ENCODE peak calls at places on chromosomes 7 and 10, in six cellular contexts. E is progenitor cell of endocrine pancreas; C is H1; P is stimulated activated naive CD8-positive, alpha-beta T cell treated with anti-CD3 and anti-CD28 coated beads, Interleukin-15, Interleukin-2, amounts not matched to agents 100 U/mL and 50 U/mL, for 24 hours; L is suprapubic skin; U is stimulated activated CD4-positive, alpha-beta T cell treated with anti-CD3 and anti-CD28 coated beads, TNF-alpha, amount 100 ng/mL, for 24 hours. F is an unnamed sample.

GRCh38 chr10:122379537-122379936 is 5.0 kb downstream of the PLEKHA1 start:
- DNase-seq in E (no peak), C (no peak), P (no peak), L (no peak), U (no peak), F (no peak)

GRCh38 chr7:128053991-128054390 is 22.8 kb upstream of the LRRC4 start:
- DNase-seq in E (no peak), C (no peak), P (no peak), L (no peak), U (no peak), F (no peak)

GRCh38 chr7:104956753-104957450 is 57.1 kb upstream of the KMT2E start:
- DNase-seq in E (no peak), C (no peak), P (peak; percentile 42), L (no peak), U (no peak), F (no peak)

GRCh38 chr10:15804109-15804508 is 56.2 kb downstream of the MINDY3 start:
- DNase-seq in E (no peak), C (no peak), P (no peak), L (no peak), U (no peak), F (no peak)

GRCh38 chr7:158324397-158325360 is 262.9 kb downstream of the PTPRN2 start:
- DNase-seq in E (no peak), C (peak; percentile 42), P (no peak), L (no peak), U (no peak), F (no peak)

GRCh38 chr7:40918701-40919271 is 784.0 kb downstream of the SUGCT start:
- DNase-seq in E (no peak), C (no peak), P (no peak), L (no peak), U (no peak), F (no peak)

GRCh38 chr10:4270116-4270515 is 485.1 kb upstream of the KLF6 start:
- DNase-seq in E (no peak), C (no peak), P (no peak), L (no peak), U (no peak), F (no peak)

GRCh38 chr10:127059314-127059713 is 137.1 kb downstream of the INSYN2A start:
- DNase-seq in E (no peak), C (no peak), P (no peak), L (no peak), U (no peak), F (no peak)

GRCh38 chr10:63208981-63209380 is 75.9 kb downstream of the NRBF2 start:
- DNase-seq in E (no peak), C (no peak), P (no peak), L (no peak), U (no peak), F (no peak)

GRCh38 chr7:103989200-103989784 is at the start of gene RELN:
- DNase-seq in E (no peak), C (peak; percentile 74), P (peak; percentile 15), L (no peak), U (no peak), F (no peak)

GRCh38 chr7:110766874-110767273 is 324.1 kb upstream of the LRRN3 start:
- DNase-seq in E (no peak), C (no peak), P (no peak), L (no peak), U (no peak), F (no peak)

GRCh38 chr7:29405891-29406290 is 157.7 kb upstream of the PRR15 start:
- DNase-seq in E (no peak), C (no peak), P (no peak), L (no peak), U (no peak), F (no peak)

GRCh38 chr7:29341156-29341555 is 146.6 kb downstream of the CHN2 start:
- DNase-seq in E (no peak), C (no peak), P (no peak), L (no peak), U (no peak), F (no peak)

GRCh38 chr7:2471396-2471795 is 4.8 kb downstream of the GRIFIN start:
- DNase-seq in E (no peak), C (no peak), P (no peak), L (peak; percentile 63), U (no peak), F (no peak)

GRCh38 chr7:94394058-94394398 is 667 bp upstream of the COL1A2 start:
- DNase-seq in E (no peak), C (peak; percentile 79), P (no peak), L (no peak), U (no peak), F (no peak)

GRCh38 chr7:5296627-5297226 is 14.0 kb downstream of the SLC29A4 start:
- DNase-seq in E (no peak), C (peak; percentile 95), P (peak; percentile 69), L (no peak), U (peak; percentile 38), F (no peak)

GRCh38 chr10:24552346-24553016 is 171.2 kb downstream of the ARHGAP21 start:
- DNase-seq in E (peak; percentile 20), C (peak; percentile 99), P (peak; percentile 38), L (no peak), U (no peak), F (no peak)

GRCh38 chr10:129949411-129950335 is 14.4 kb downstream of the EBF3 start:
- DNase-seq in E (no peak), C (no peak), P (no peak), L (no peak), U (no peak), F (peak; percentile 88)

GRCh38 chr7:130941322-130942210 is 207.6 kb upstream of the KLF14 start:
- DNase-seq in E (no peak), C (no peak), P (no peak), L (no peak), U (no peak), F (no peak)

GRCh38 chr10:97059872-97060205 is 125.9 kb downstream of the SLIT1 start:
- DNase-seq in E (no peak), C (no peak), P (no peak), L (no peak), U (no peak), F (no peak)

GRCh38 chr10:131219955-131220489 is 91.5 kb downstream of the TCERG1L start:
- DNase-seq in E (no peak), C (no peak), P (no peak), L (no peak), U (no peak), F (no peak)

GRCh38 chr10:7855205-7855604 is 36.9 kb downstream of the TAF3 start:
- DNase-seq in E (no peak), C (no peak), P (no peak), L (no peak), U (no peak), F (no peak)

GRCh38 chr7:97017197-97018125 is 7.2 kb downstream of the DLX5 start:
- DNase-seq in E (no peak), C (no peak), P (no peak), L (no peak), U (no peak), F (no peak)

F was measured in mesenteric fat pad.